ENCODE peak calls at places on chromosomes 4 and X, in eight cellular contexts. One of them, this sample, is unnamed.

GRCh38 chr4:185782523-185782922 is 29.5 kb downstream of the SORBS2 start:
- DNase-seq in AG09319: no peak
- DNase-seq in astrocyte of the hippocampus: peak
- DNase-seq in HFFc6: no peak
- DNase-seq in immature natural killer cell: no peak
- DNase-seq in psoas muscle: no peak
- DNase-seq in ascending aorta: no peak
- DNase-seq in SW480: peak
- DNase-seq in this sample: peak

GRCh38 chr4:152193059-152193458 is 342.8 kb downstream of the FBXW7 start:
- DNase-seq in AG09319: no peak
- DNase-seq in astrocyte of the hippocampus: peak
- DNase-seq in HFFc6: peak
- DNase-seq in immature natural killer cell: no peak
- DNase-seq in psoas muscle: no peak
- DNase-seq in ascending aorta: no peak
- DNase-seq in SW480: no peak
- DNase-seq in this sample: no peak

GRCh38 chrX:31603411-31604120 is 531.7 kb upstream of the FTHL17 start:
- DNase-seq in AG09319: no peak
- DNase-seq in astrocyte of the hippocampus: peak
- DNase-seq in HFFc6: no peak
- DNase-seq in immature natural killer cell: no peak
- DNase-seq in psoas muscle: no peak
- DNase-seq in ascending aorta: no peak
- DNase-seq in SW480: no peak
- DNase-seq in this sample: no peak

GRCh38 chrX:98028691-98029090 is 1145.0 kb downstream of the RPA4 start:
- DNase-seq in AG09319: no peak
- DNase-seq in astrocyte of the hippocampus: no peak
- DNase-seq in HFFc6: no peak
- DNase-seq in immature natural killer cell: no peak
- DNase-seq in psoas muscle: no peak
- DNase-seq in ascending aorta: no peak
- DNase-seq in SW480: no peak
- DNase-seq in this sample: no peak

GRCh38 chr4:113159901-113160545 is 110.6 kb downstream of the ANK2 start:
- DNase-seq in AG09319: no peak
- DNase-seq in astrocyte of the hippocampus: no peak
- DNase-seq in HFFc6: no peak
- DNase-seq in immature natural killer cell: no peak
- DNase-seq in psoas muscle: no peak
- DNase-seq in ascending aorta: no peak
- DNase-seq in SW480: no peak
- DNase-seq in this sample: no peak

GRCh38 chrX:150482537-150483217 is 85.7 kb upstream of the MTM1 start:
- DNase-seq in AG09319: no peak
- DNase-seq in astrocyte of the hippocampus: peak
- DNase-seq in HFFc6: peak
- DNase-seq in immature natural killer cell: no peak
- DNase-seq in psoas muscle: no peak
- DNase-seq in ascending aorta: no peak
- DNase-seq in SW480: peak
- DNase-seq in this sample: peak

GRCh38 chr4:139552506-139552905 is 3.5 kb downstream of the SETD7 start:
- DNase-seq in AG09319: no peak
- DNase-seq in astrocyte of the hippocampus: no peak
- DNase-seq in HFFc6: peak
- DNase-seq in immature natural killer cell: no peak
- DNase-seq in psoas muscle: no peak
- DNase-seq in ascending aorta: no peak
- DNase-seq in SW480: no peak
- DNase-seq in this sample: peak

GRCh38 chr4:172270421-172270820 is 457.2 kb downstream of the GALNTL6 start:
- DNase-seq in AG09319: no peak
- DNase-seq in astrocyte of the hippocampus: peak
- DNase-seq in HFFc6: no peak
- DNase-seq in immature natural killer cell: no peak
- DNase-seq in psoas muscle: no peak
- DNase-seq in ascending aorta: no peak
- DNase-seq in SW480: no peak
- DNase-seq in this sample: no peak

GRCh38 chr4:111398906-111399330 is 746.3 kb upstream of the FAM241A start:
- DNase-seq in AG09319: no peak
- DNase-seq in astrocyte of the hippocampus: peak
- DNase-seq in HFFc6: no peak
- DNase-seq in immature natural killer cell: no peak
- DNase-seq in psoas muscle: no peak
- DNase-seq in ascending aorta: no peak
- DNase-seq in SW480: no peak
- DNase-seq in this sample: no peak

GRCh38 chrX:45807572-45808425 is 607.1 kb upstream of the DIPK2B start:
- DNase-seq in AG09319: no peak
- DNase-seq in astrocyte of the hippocampus: peak
- DNase-seq in HFFc6: no peak
- DNase-seq in immature natural killer cell: peak
- DNase-seq in psoas muscle: no peak
- DNase-seq in ascending aorta: no peak
- DNase-seq in SW480: no peak
- DNase-seq in this sample: peak

GRCh38 chr4:110059556-110060191 is 138.7 kb downstream of the ELOVL6 start:
- DNase-seq in AG09319: no peak
- DNase-seq in astrocyte of the hippocampus: no peak
- DNase-seq in HFFc6: no peak
- DNase-seq in immature natural killer cell: peak
- DNase-seq in psoas muscle: no peak
- DNase-seq in ascending aorta: no peak
- DNase-seq in SW480: no peak
- DNase-seq in this sample: no peak

GRCh38 chr4:117664706-117665444 is 369.4 kb upstream of the NDST3 start:
- DNase-seq in AG09319: no peak
- DNase-seq in astrocyte of the hippocampus: peak
- DNase-seq in HFFc6: no peak
- DNase-seq in immature natural killer cell: no peak
- DNase-seq in psoas muscle: no peak
- DNase-seq in ascending aorta: no peak
- DNase-seq in SW480: no peak
- DNase-seq in this sample: peak

GRCh38 chr4:175035907-175036306 is 117.7 kb downstream of the ADAM29 start:
- DNase-seq in AG09319: no peak
- DNase-seq in astrocyte of the hippocampus: peak
- DNase-seq in HFFc6: no peak
- DNase-seq in immature natural killer cell: no peak
- DNase-seq in psoas muscle: no peak
- DNase-seq in ascending aorta: no peak
- DNase-seq in SW480: no peak
- DNase-seq in this sample: peak

GRCh38 chr4:51906167-51906647 is 63.3 kb downstream of the DCUN1D4 start:
- DNase-seq in AG09319: no peak
- DNase-seq in astrocyte of the hippocampus: no peak
- DNase-seq in HFFc6: no peak
- DNase-seq in immature natural killer cell: no peak
- DNase-seq in psoas muscle: no peak
- DNase-seq in ascending aorta: no peak
- DNase-seq in SW480: no peak
- DNase-seq in this sample: no peak

GRCh38 chr4:185215261-185215660 is 5.9 kb downstream of the SNX25 start:
- DNase-seq in AG09319: no peak
- DNase-seq in astrocyte of the hippocampus: peak
- DNase-seq in HFFc6: no peak
- DNase-seq in immature natural killer cell: no peak
- DNase-seq in psoas muscle: no peak
- DNase-seq in ascending aorta: peak
- DNase-seq in SW480: no peak
- DNase-seq in this sample: no peak

GRCh38 chr4:19300213-19300612 is 951.5 kb upstream of the SLIT2 start:
- DNase-seq in AG09319: no peak
- DNase-seq in astrocyte of the hippocampus: no peak
- DNase-seq in HFFc6: peak
- DNase-seq in immature natural killer cell: no peak
- DNase-seq in psoas muscle: no peak
- DNase-seq in ascending aorta: no peak
- DNase-seq in SW480: no peak
- DNase-seq in this sample: no peak

GRCh38 chrX:131139072-131139471 is 80.9 kb downstream of the ARHGAP36 start:
- DNase-seq in AG09319: no peak
- DNase-seq in astrocyte of the hippocampus: no peak
- DNase-seq in HFFc6: no peak
- DNase-seq in immature natural killer cell: no peak
- DNase-seq in psoas muscle: no peak
- DNase-seq in ascending aorta: no peak
- DNase-seq in SW480: no peak
- DNase-seq in this sample: no peak

GRCh38 chr4:186191266-186192067 is at the start of gene CYP4V2:
- DNase-seq in AG09319: peak
- DNase-seq in astrocyte of the hippocampus: peak
- DNase-seq in HFFc6: peak
- DNase-seq in immature natural killer cell: peak
- DNase-seq in psoas muscle: peak
- DNase-seq in ascending aorta: peak
- DNase-seq in SW480: peak
- DNase-seq in this sample: peak

This sample was measured in RCC 7860.